ENCODE peak calls at places on chromosome 17, in ten cellular contexts. W, M, J, A, K, T, U, S, B and N are unnamed samples.

GRCh38 chr17:79989106-79989835 is 46.4 kb downstream of the TBC1D16 start:
- DNase-seq in W (no peak), M (no peak), J (no peak), A (no peak), K (no peak), T (no peak), U (no peak), S (no peak), B (no peak), N (no peak)

GRCh38 chr17:45316271-45317112 is at the start of gene MAP3K14:
- DNase-seq in W (peak), M (no peak), J (peak), A (peak), K (peak), T (peak), U (peak), S (peak), B (peak), N (peak)

GRCh38 chr17:59504821-59505220 is 60.6 kb upstream of the DHX40 start:
- DNase-seq in W (no peak), M (no peak), J (no peak), A (no peak), K (no peak), T (no peak), U (no peak), S (no peak), B (no peak), N (no peak)

GRCh38 chr17:30379303-30380105 is 777 bp downstream of the CPD start:
- DNase-seq in W (no peak), M (no peak), J (peak), A (no peak), K (peak), T (no peak), U (peak), S (no peak), B (peak), N (no peak)

GRCh38 chr17:31488264-31488981 is 96.9 kb downstream of the RAB11FIP4 start:
- DNase-seq in W (peak), M (no peak), J (peak), A (peak), K (no peak), T (no peak), U (no peak), S (peak), B (peak), N (no peak)

GRCh38 chr17:75049057-75049456 is 2.0 kb downstream of the KCTD2 start:
- DNase-seq in W (no peak), M (no peak), J (no peak), A (no peak), K (no peak), T (no peak), U (no peak), S (no peak), B (no peak), N (no peak)

GRCh38 chr17:56652608-56653007 is 59.1 kb downstream of the NOG start:
- DNase-seq in W (no peak), M (no peak), J (no peak), A (no peak), K (no peak), T (no peak), U (no peak), S (no peak), B (no peak), N (no peak)

GRCh38 chr17:11996722-11997146 is 541 bp downstream of the ZNF18 start:
- DNase-seq in W (no peak), M (no peak), J (peak), A (peak), K (peak), T (no peak), U (no peak), S (no peak), B (peak), N (no peak)

GRCh38 chr17:82333279-82334171 is at the start of gene SECTM1:
- DNase-seq in W (no peak), M (no peak), J (peak), A (peak), K (no peak), T (no peak), U (peak), S (peak), B (peak), N (no peak)

GRCh38 chr17:42849451-42850157 is 1.4 kb upstream of the AOC3 start:
- DNase-seq in W (no peak), M (no peak), J (no peak), A (no peak), K (no peak), T (no peak), U (no peak), S (no peak), B (no peak), N (no peak)

GRCh38 chr17:79715318-79716182 is 15.2 kb upstream of the ENPP7 start:
- DNase-seq in W (no peak), M (no peak), J (peak), A (no peak), K (no peak), T (no peak), U (no peak), S (no peak), B (no peak), N (no peak)

GRCh38 chr17:46171939-46172338 is 21.3 kb downstream of the KANSL1 start:
- DNase-seq in W (no peak), M (no peak), J (no peak), A (no peak), K (no peak), T (no peak), U (no peak), S (no peak), B (no peak), N (no peak)

GRCh38 chr17:76142044-76143041 is 1.3 kb upstream of the FOXJ1 start:
- DNase-seq in W (no peak), M (no peak), J (no peak), A (no peak), K (no peak), T (no peak), U (no peak), S (no peak), B (peak), N (no peak)

GRCh38 chr17:50830994-50831393 is 4.4 kb upstream of the WFIKKN2 start:
- DNase-seq in W (no peak), M (no peak), J (no peak), A (no peak), K (no peak), T (peak), U (no peak), S (no peak), B (peak), N (no peak)

GRCh38 chr17:81348097-81349055 is 46.9 kb upstream of the BAHCC1 start:
- DNase-seq in W (no peak), M (no peak), J (peak), A (no peak), K (no peak), T (no peak), U (no peak), S (peak), B (no peak), N (no peak)

GRCh38 chr17:80826955-80827645 is 164.5 kb upstream of the CHMP6 start:
- DNase-seq in W (no peak), M (peak), J (no peak), A (peak), K (no peak), T (peak), U (no peak), S (no peak), B (no peak), N (no peak)

GRCh38 chr17:63768433-63768832 is 5.0 kb downstream of the CCDC47 start:
- DNase-seq in W (no peak), M (no peak), J (no peak), A (no peak), K (no peak), T (no peak), U (no peak), S (no peak), B (peak), N (no peak)

GRCh38 chr17:44212507-44213402 is 6.7 kb downstream of the UBTF start:
- DNase-seq in W (no peak), M (no peak), J (no peak), A (no peak), K (no peak), T (no peak), U (no peak), S (no peak), B (no peak), N (no peak)

GRCh38 chr17:63956296-63956920 is 16.3 kb downstream of the SCN4A start:
- DNase-seq in W (no peak), M (no peak), J (no peak), A (no peak), K (no peak), T (peak), U (no peak), S (no peak), B (no peak), N (no peak)

GRCh38 chr17:28950017-28950751 is 1.1 kb downstream of the PHF12 start:
- DNase-seq in W (peak), M (no peak), J (peak), A (peak), K (peak), T (peak), U (peak), S (peak), B (peak), N (no peak)

GRCh38 chr17:58172369-58173071 is 5.7 kb downstream of the OR4D2 start:
- DNase-seq in W (peak), M (no peak), J (no peak), A (peak), K (peak), T (peak), U (no peak), S (no peak), B (peak), N (no peak)
- TF ChIP-seq CTCF in W (peak), M (no peak), J (peak), A (peak), K (peak), T (peak), U (peak), S (peak), B (peak), N (peak)

GRCh38 chr17:41145261-41145660 is 4.4 kb downstream of the KRTAP4-5 start:
- DNase-seq in W (no peak), M (no peak), J (no peak), A (no peak), K (no peak), T (no peak), U (no peak), S (no peak), B (no peak), N (no peak)

GRCh38 chr17:41141361-41141760 is 1.0 kb upstream of the KRTAP4-6 start:
- DNase-seq in W (no peak), M (no peak), J (no peak), A (no peak), K (no peak), T (no peak), U (no peak), S (no peak), B (no peak), N (no peak)

GRCh38 chr17:41140360-41141132 is at the start of gene KRTAP4-6:
- DNase-seq in W (no peak), M (peak), J (no peak), A (peak), K (no peak), T (peak), U (no peak), S (no peak), B (no peak), N (no peak)

GRCh38 chr17:41147531-41148204 is 2.0 kb downstream of the KRTAP4-5 start:
- DNase-seq in W (no peak), M (no peak), J (no peak), A (no peak), K (no peak), T (no peak), U (no peak), S (no peak), B (no peak), N (no peak)

DNA sequence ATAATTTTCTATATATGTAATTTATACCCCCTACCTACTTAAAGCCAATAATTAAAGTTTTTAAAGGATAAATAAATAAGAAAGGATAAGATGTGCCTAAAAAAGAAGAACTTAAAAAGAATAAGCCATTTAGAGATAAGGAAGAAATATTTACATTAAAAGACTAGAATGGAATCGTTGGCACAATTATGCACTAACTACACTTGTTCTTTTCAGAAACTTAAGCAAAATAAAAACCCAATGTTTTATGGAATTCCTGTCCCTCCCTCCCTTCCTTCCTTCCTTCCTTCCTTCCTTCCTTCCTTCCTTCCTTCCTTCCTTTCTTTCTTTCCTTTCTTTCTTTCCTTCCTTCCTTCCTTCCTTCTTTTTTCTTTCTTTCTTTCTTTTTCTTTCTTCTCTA is 4.5 kb upstream of the KRTAP4-6 start:
- DNase-seq in W (no peak), M (no peak), J (no peak), A (no peak), K (no peak), T (no peak), U (no peak), S (no peak), B (no peak), N (no peak)
- TF ChIP-seq CTCF in W (no peak), M (no peak), J (no peak), A (no peak), K (no peak), T (no peak), U (no peak), S (no peak), B (no peak), N (no peak)

GRCh38 chr17:37650419-37651003 is 7.3 kb upstream of the DDX52 start:
- DNase-seq in W (no peak), M (peak), J (peak), A (peak), K (peak), T (peak), U (no peak), S (no peak), B (peak), N (no peak)
- TF ChIP-seq CTCF in W (no peak), M (peak), J (peak), A (peak), K (peak), T (peak), U (peak), S (no peak), B (peak), N (peak)

DNA sequence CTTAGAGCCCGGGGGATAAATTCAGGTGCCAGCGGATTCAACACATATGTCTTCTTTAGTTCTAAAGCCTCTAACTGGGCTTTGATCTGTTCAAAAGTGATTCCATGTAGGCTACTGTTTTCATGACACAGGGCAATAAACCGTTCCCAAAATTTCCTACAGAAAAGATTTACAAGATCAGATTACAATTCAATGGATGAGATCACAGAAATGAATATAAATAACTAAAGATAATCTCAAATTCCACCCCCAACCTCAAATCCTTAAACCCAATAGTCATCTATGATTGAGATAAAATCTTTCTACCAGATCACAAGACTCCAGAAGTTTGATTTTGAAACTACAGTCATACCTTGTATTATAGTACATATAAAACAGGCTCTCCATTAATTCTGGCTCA is 84.3 kb downstream of the CACNG1 start:
- DNase-seq in W (no peak), M (no peak), J (no peak), A (no peak), K (no peak), T (no peak), U (no peak), S (no peak), B (no peak), N (no peak)
- TF ChIP-seq CTCF in W (no peak), M (no peak), J (no peak), A (no peak), K (no peak), T (no peak), U (no peak), S (no peak), B (no peak), N (no peak)

GRCh38 chr17:6657633-6658287 is 6.2 kb downstream of the C17orf100 start:
- DNase-seq in W (no peak), M (no peak), J (no peak), A (no peak), K (no peak), T (no peak), U (no peak), S (no peak), B (no peak), N (no peak)

GRCh38 chr17:6651483-6652452 is at the start of the genes C17orf100 and MED31:
- DNase-seq in W (peak), M (peak), J (peak), A (peak), K (peak), T (peak), U (peak), S (peak), B (peak), N (peak)

GRCh38 chr17:6660101-6660500 is 8.5 kb downstream of the C17orf100 start:
- DNase-seq in W (peak), M (no peak), J (no peak), A (no peak), K (no peak), T (no peak), U (no peak), S (no peak), B (no peak), N (no peak)

GRCh38 chr17:6660765-6661463 is 9.4 kb downstream of the C17orf100 start:
- DNase-seq in W (peak), M (no peak), J (no peak), A (no peak), K (no peak), T (no peak), U (no peak), S (no peak), B (no peak), N (no peak)

DNA sequence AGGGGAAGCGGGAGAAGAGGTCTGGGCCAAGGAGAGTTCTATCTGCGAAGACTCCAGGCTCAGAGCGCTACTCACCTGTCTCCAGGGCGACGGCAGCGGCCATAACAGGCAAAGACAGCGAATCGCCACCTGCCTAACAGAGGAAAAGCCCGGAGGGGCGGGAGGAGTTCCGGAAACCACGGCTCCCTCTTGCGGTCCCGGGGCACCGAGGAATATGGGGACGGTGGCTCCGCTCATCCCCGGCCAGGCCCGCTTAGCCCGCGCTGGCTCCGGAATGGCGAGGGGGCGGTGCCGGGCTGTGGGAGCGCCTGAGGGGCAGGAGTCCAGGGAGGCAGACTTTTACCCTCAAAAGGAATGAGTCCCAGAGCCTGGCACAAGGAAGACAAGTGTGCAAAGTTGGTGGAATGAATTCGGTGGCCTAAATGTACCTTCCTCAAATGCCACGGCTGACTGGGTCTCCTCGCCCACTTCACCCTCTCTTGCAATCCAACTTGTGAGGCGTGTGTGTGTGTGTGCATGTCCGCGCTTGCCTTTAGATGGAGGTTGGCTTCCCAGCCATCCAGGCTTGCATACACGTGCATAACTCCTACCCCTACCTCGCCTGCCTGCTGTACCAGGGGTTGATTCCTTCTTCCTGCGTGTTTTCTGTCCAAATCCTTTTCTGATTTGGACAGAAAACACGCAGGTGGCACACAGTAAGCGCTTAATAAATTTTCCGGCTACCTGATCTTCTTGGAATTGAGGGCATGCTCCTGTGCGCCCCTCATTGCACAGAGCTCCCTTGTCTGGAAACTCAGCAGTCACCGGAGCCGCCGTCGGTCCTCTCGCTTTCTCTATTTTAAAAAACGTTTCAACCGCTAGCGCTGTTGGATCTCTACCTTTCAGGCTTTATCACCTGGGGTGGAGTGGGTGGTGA is 3.5 kb downstream of the C17orf100 start:
- DNase-seq in W (no peak), M (no peak), J (peak), A (peak), K (peak), T (no peak), U (no peak), S (peak), B (peak), N (no peak)
- TF ChIP-seq CTCF in W (no peak), M (peak), J (no peak), A (peak), K (no peak), T (no peak), U (peak), S (no peak), B (peak), N (peak)